ENCODE peak calls at places on chromosomes 4 and X, in seven cellular contexts. One of them, this sample, is unnamed. For H3K4me1, the result is how much of the 10 kb centered on the place peaks cover.

GRCh38 chrX:46754450-46755075 is 4.4 kb downstream of the SLC9A7 start:
- DNase-seq in thoracic aorta: no peak
- DNase-seq in MM.1S: no peak
- DNase-seq in body of pancreas: no peak
- DNase-seq in OCI-LY7: peak
- DNase-seq in PC-3: no peak
- DNase-seq in cardiac muscle cell: no peak
- DNase-seq in this sample: no peak

GRCh38 chr4:187598246-187598645 is 397.3 kb upstream of the ZFP42 start:
- DNase-seq in cardiac muscle cell: no peak
- DNase-seq in body of pancreas: no peak
- DNase-seq in thoracic aorta: no peak
- DNase-seq in MM.1S: no peak
- DNase-seq in PC-3: no peak
- DNase-seq in OCI-LY7: no peak
- DNase-seq in this sample: no peak

GRCh38 chrX:132092439-132093065 is 35.3 kb downstream of the FRMD7 start:
- DNase-seq in OCI-LY7: peak
- DNase-seq in MM.1S: peak
- DNase-seq in body of pancreas: peak
- DNase-seq in thoracic aorta: peak
- DNase-seq in cardiac muscle cell: peak
- DNase-seq in PC-3: peak
- DNase-seq in this sample: peak

GRCh38 chr4:120960868-120961267 is 38.3 kb upstream of the PRDM5 start:
- DNase-seq in PC-3: no peak
- DNase-seq in cardiac muscle cell: no peak
- DNase-seq in body of pancreas: no peak
- DNase-seq in MM.1S: no peak
- DNase-seq in thoracic aorta: no peak
- DNase-seq in OCI-LY7: no peak
- DNase-seq in this sample: no peak

GRCh38 chr4:42655921-42656735 is 777 bp downstream of the ATP8A1 start:
- DNase-seq in MM.1S: peak
- DNase-seq in thoracic aorta: no peak
- DNase-seq in PC-3: peak
- DNase-seq in body of pancreas: peak
- DNase-seq in OCI-LY7: peak
- DNase-seq in cardiac muscle cell: peak
- DNase-seq in this sample: no peak

GRCh38 chr4:134145369-134145768 is 56.2 kb downstream of the PABPC4L start:
- DNase-seq in PC-3: no peak
- DNase-seq in OCI-LY7: no peak
- DNase-seq in thoracic aorta: no peak
- DNase-seq in MM.1S: no peak
- DNase-seq in body of pancreas: no peak
- DNase-seq in cardiac muscle cell: no peak
- DNase-seq in this sample: no peak

GRCh38 chr4:4327652-4328121 is 37.6 kb downstream of the ZBTB49 start:
- DNase-seq in MM.1S: no peak
- DNase-seq in thoracic aorta: no peak
- DNase-seq in body of pancreas: peak
- DNase-seq in OCI-LY7: no peak
- DNase-seq in PC-3: peak
- DNase-seq in cardiac muscle cell: peak
- DNase-seq in this sample: no peak

GRCh38 chrX:75086731-75087195 is 69.3 kb downstream of the ABCB7 start:
- DNase-seq in thoracic aorta: no peak
- DNase-seq in cardiac muscle cell: no peak
- DNase-seq in body of pancreas: no peak
- DNase-seq in OCI-LY7: no peak
- DNase-seq in MM.1S: no peak
- DNase-seq in PC-3: no peak
- DNase-seq in this sample: no peak

GRCh38 chrX:1649623-1650022 is 34.8 kb downstream of the ASMT start:
- DNase-seq in body of pancreas: no peak
- DNase-seq in MM.1S: no peak
- DNase-seq in OCI-LY7: no peak
- DNase-seq in PC-3: no peak
- DNase-seq in thoracic aorta: no peak
- DNase-seq in cardiac muscle cell: no peak
- DNase-seq in this sample: no peak

GRCh38 chr4:142549726-142550463 is 296.2 kb downstream of the INPP4B start:
- DNase-seq in OCI-LY7: no peak
- DNase-seq in thoracic aorta: no peak
- DNase-seq in MM.1S: no peak
- DNase-seq in PC-3: peak
- DNase-seq in cardiac muscle cell: peak
- DNase-seq in body of pancreas: peak
- DNase-seq in this sample: peak

GRCh38 chr4:163540977-163541376 is 46.5 kb downstream of the TMA16 start:
- DNase-seq in thoracic aorta: no peak
- DNase-seq in PC-3: peak
- DNase-seq in body of pancreas: no peak
- DNase-seq in MM.1S: no peak
- DNase-seq in cardiac muscle cell: no peak
- DNase-seq in OCI-LY7: no peak
- DNase-seq in this sample: peak

GRCh38 chr4:114378306-114378903 is 220.2 kb upstream of the UGT8 start:
- DNase-seq in body of pancreas: no peak
- DNase-seq in PC-3: peak
- DNase-seq in thoracic aorta: no peak
- DNase-seq in cardiac muscle cell: no peak
- DNase-seq in OCI-LY7: no peak
- DNase-seq in MM.1S: no peak
- DNase-seq in this sample: peak

GRCh38 chr4:155906554-155907247 is 3.2 kb downstream of the TDO2 start:
- DNase-seq in MM.1S: no peak
- DNase-seq in OCI-LY7: no peak
- DNase-seq in cardiac muscle cell: no peak
- DNase-seq in body of pancreas: peak
- DNase-seq in PC-3: peak
- DNase-seq in thoracic aorta: no peak
- DNase-seq in this sample: peak

GRCh38 chr4:109574931-109575804 is 15.1 kb downstream of the MCUB start:
- DNase-seq in PC-3: no peak
- DNase-seq in thoracic aorta: no peak
- DNase-seq in MM.1S: no peak
- DNase-seq in cardiac muscle cell: no peak
- DNase-seq in OCI-LY7: no peak
- DNase-seq in body of pancreas: no peak
- DNase-seq in this sample: no peak

GRCh38 chrX:46140272-46140671 is 404.9 kb downstream of the ZNF674 start:
- DNase-seq in PC-3: no peak
- DNase-seq in cardiac muscle cell: no peak
- DNase-seq in OCI-LY7: no peak
- DNase-seq in thoracic aorta: no peak
- DNase-seq in body of pancreas: no peak
- DNase-seq in MM.1S: no peak
- DNase-seq in this sample: peak

GRCh38 chr4:139243448-139244365 is 36.3 kb downstream of the MGARP start:
- DNase-seq in thoracic aorta: peak
- DNase-seq in cardiac muscle cell: no peak
- DNase-seq in PC-3: peak
- DNase-seq in OCI-LY7: no peak
- DNase-seq in MM.1S: peak
- DNase-seq in body of pancreas: peak
- DNase-seq in this sample: peak

GRCh38 chr4:137905930-137906329 is 336.2 kb downstream of the SLC7A11 start:
- DNase-seq in MM.1S: no peak
- DNase-seq in OCI-LY7: no peak
- DNase-seq in PC-3: no peak
- DNase-seq in thoracic aorta: no peak
- DNase-seq in body of pancreas: no peak
- DNase-seq in cardiac muscle cell: no peak
- DNase-seq in this sample: no peak
- H3K4me3 ChIP-seq in MM.1S: no peak
- H3K4me3 ChIP-seq in OCI-LY7: no peak
- H3K4me3 ChIP-seq in PC-3: no peak
- H3K4me3 ChIP-seq in thoracic aorta: no peak
- H3K4me3 ChIP-seq in body of pancreas: no peak
- H3K4me3 ChIP-seq in cardiac muscle cell: no peak
- H3K4me3 ChIP-seq in this sample: no peak

DNA sequence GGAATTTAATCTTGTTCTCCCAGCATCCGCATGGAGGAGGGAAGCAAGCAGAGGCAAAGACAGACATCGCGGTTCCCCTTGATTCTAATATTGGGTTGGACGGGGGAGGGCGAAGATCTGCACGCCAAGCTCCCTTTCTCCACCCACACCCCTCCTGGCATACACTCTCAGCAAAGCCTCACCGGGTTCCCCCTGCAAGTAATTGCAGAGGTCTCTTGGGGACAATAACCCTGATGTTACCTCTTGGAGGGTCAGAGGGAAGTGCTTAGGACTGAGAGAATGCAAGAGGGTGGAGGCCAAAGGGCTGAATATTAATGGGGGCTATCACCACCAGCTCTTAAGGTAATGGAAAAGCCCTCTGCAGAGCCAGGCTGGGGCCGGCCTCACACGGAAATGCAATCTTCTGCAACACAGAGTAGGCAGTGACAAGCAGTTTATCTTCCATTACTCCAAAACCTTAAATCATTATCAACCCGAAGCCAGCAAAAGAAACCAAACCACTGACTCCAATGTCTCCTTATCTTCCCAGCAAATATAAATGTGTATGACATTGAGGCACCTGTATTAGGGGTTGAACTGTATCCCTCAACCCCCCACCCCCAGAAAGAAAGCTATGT is 344.1 kb upstream of the GATB start:
- DNase-seq in body of pancreas: no peak
- DNase-seq in PC-3: no peak
- DNase-seq in thoracic aorta: no peak
- DNase-seq in MM.1S: no peak
- DNase-seq in OCI-LY7: no peak
- DNase-seq in cardiac muscle cell: no peak
- DNase-seq in this sample: no peak
- H3K4me1 ChIP-seq in body of pancreas: under half
- H3K4me1 ChIP-seq in PC-3: half or more
- H3K4me1 ChIP-seq in thoracic aorta: under half
- H3K4me1 ChIP-seq in MM.1S: under half
- H3K4me1 ChIP-seq in OCI-LY7: under half
- H3K4me1 ChIP-seq in cardiac muscle cell: under half
- H3K4me1 ChIP-seq in this sample: under half

DNA sequence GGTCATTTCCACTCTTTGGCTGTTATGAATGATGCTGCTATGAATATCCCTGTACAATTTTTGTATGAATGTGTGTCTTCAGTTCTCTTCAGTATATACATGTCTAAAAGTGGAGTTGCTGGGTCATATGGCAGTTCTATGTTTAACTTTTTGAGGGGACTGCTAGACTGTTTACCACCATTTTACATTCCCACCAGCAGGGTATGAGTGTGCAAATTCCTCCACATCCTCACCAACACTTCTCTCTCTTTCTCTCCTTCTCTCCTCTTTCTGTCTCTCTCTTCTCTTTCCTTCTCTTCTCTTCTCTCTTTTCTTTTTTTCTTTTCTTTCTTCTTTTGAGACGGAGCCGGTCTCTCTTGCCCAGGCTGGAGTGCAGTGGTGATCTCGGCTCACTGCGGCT is 7.8 kb downstream of the WWC2 start:
- DNase-seq in cardiac muscle cell: no peak
- DNase-seq in body of pancreas: no peak
- DNase-seq in MM.1S: no peak
- DNase-seq in OCI-LY7: no peak
- DNase-seq in PC-3: no peak
- DNase-seq in thoracic aorta: no peak
- DNase-seq in this sample: no peak
- TF ChIP-seq CTCF in cardiac muscle cell: peak
- TF ChIP-seq CTCF in body of pancreas: no peak
- TF ChIP-seq CTCF in MM.1S: no peak
- TF ChIP-seq CTCF in OCI-LY7: no peak
- TF ChIP-seq CTCF in PC-3: no peak
- TF ChIP-seq CTCF in thoracic aorta: no peak
- TF ChIP-seq CTCF in this sample: peak

DNA sequence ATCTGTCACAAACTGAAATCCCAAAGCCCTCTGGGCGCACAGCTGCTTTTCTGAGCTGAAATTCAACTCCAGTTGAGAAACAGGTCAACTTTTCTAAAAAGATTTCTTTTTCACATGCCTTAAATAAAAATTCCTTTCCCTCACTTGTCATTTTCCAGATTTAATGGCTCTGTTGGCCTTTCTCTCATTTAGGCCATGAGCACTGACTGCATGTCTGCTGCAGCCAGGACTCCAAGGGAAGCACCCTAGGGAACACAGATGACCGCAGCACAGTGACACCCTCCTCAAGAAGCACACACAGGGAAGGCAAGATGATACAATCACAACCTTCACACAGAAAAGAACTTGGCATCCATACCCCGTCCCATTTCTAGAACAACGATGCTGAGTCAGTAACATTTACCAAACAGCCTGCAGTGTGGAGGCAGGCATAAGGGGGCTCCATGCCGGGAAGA is 34.2 kb downstream of the AFAP1 start:
- DNase-seq in body of pancreas: no peak
- DNase-seq in MM.1S: no peak
- DNase-seq in thoracic aorta: no peak
- DNase-seq in OCI-LY7: no peak
- DNase-seq in cardiac muscle cell: no peak
- DNase-seq in PC-3: no peak
- DNase-seq in this sample: no peak
- H3K4me3 ChIP-seq in body of pancreas: no peak
- H3K4me3 ChIP-seq in MM.1S: no peak
- H3K4me3 ChIP-seq in thoracic aorta: peak
- H3K4me3 ChIP-seq in OCI-LY7: no peak
- H3K4me3 ChIP-seq in cardiac muscle cell: no peak
- H3K4me3 ChIP-seq in PC-3: no peak
- H3K4me3 ChIP-seq in this sample: no peak

DNA sequence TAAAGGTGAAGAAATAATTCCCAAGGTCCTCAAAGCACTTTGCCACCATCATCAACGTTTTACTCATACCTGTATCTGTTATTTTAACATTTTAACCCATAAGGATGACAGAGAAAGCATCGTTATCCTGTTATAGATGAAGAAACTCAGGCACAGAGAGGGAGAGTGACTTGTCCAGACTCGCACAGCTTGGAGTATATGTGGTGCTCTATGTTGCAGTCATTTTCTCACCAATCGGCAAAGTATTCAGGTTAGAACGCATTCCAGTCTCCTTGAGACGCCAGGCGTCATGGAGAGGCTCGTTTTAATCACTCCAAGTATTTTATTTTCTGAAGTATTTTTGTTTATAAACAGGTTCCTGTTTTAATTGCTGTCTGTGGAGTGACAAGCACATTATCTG is 73.5 kb downstream of the IRF2 start:
- DNase-seq in body of pancreas: no peak
- DNase-seq in thoracic aorta: no peak
- DNase-seq in cardiac muscle cell: no peak
- DNase-seq in PC-3: no peak
- DNase-seq in MM.1S: no peak
- DNase-seq in OCI-LY7: no peak
- DNase-seq in this sample: peak
- H3K4me1 ChIP-seq in body of pancreas: under half
- H3K4me1 ChIP-seq in thoracic aorta: under half
- H3K4me1 ChIP-seq in cardiac muscle cell: under half
- H3K4me1 ChIP-seq in PC-3: under half
- H3K4me1 ChIP-seq in MM.1S: under half
- H3K4me1 ChIP-seq in OCI-LY7: under half
- H3K4me1 ChIP-seq in this sample: under half

GRCh38 chr4:150078996-150079581 is 844 bp downstream of the DCLK2 start:
- DNase-seq in thoracic aorta: no peak
- DNase-seq in body of pancreas: peak
- DNase-seq in PC-3: peak
- DNase-seq in MM.1S: peak
- DNase-seq in OCI-LY7: no peak
- DNase-seq in cardiac muscle cell: peak
- DNase-seq in this sample: peak
- TF ChIP-seq CTCF in thoracic aorta: peak
- TF ChIP-seq CTCF in body of pancreas: peak
- TF ChIP-seq CTCF in PC-3: peak
- TF ChIP-seq CTCF in MM.1S: peak
- TF ChIP-seq CTCF in OCI-LY7: no peak
- TF ChIP-seq CTCF in cardiac muscle cell: no peak
- TF ChIP-seq CTCF in this sample: no peak

GRCh38 chr4:75727073-75727472 is 2.7 kb downstream of the USO1 start:
- DNase-seq in OCI-LY7: no peak
- DNase-seq in body of pancreas: no peak
- DNase-seq in PC-3: no peak
- DNase-seq in cardiac muscle cell: no peak
- DNase-seq in thoracic aorta: no peak
- DNase-seq in MM.1S: no peak
- DNase-seq in this sample: no peak
- H3K4me3 ChIP-seq in OCI-LY7: peak
- H3K4me3 ChIP-seq in body of pancreas: no peak
- H3K4me3 ChIP-seq in PC-3: peak
- H3K4me3 ChIP-seq in cardiac muscle cell: no peak
- H3K4me3 ChIP-seq in thoracic aorta: peak
- H3K4me3 ChIP-seq in MM.1S: no peak
- H3K4me3 ChIP-seq in this sample: peak

This sample was measured in mammary epithelial cell.